ENCODE peak calls at places on chromosomes 1 and 21, in ten cellular contexts. U is stomach; L is mucosa of descending colon; A is transverse colon; J is CD8-positive, alpha-beta T cell; M is colonic mucosa; S is IMR-90; G is right lobe of liver; V is MM.1S; O is cardiac muscle cell. K is an unnamed sample. For H3K9me3, H3K4me1 and H3K36me3, the result is how much of the 10 kb centered on the place peaks cover.

GRCh38 chr1:207713529-207713928 is 38.3 kb upstream of the CD46 start:
- DNase-seq in J (no peak), A (no peak), V (no peak), M (no peak), G (no peak), U (no peak), O (no peak), L (no peak), S (no peak), K (no peak)

GRCh38 chr1:24586970-24587820 is 31.3 kb downstream of the NCMAP start:
- DNase-seq in G (no peak), O (peak), M (peak), J (peak), S (peak), L (no peak), V (peak), A (peak), U (peak), K (peak)

GRCh38 chr21:44458971-44459711 is 3.8 kb downstream of the LRRC3 start:
- DNase-seq in J (no peak), S (no peak), M (no peak), L (peak), V (no peak), U (no peak), A (no peak), G (no peak), O (no peak), K (no peak)

GRCh38 chr1:47280142-47280541 is 33.8 kb downstream of the STIL start:
- DNase-seq in G (no peak), V (no peak), O (no peak), U (no peak), S (peak), M (no peak), L (no peak), J (no peak), A (no peak), K (no peak)

GRCh38 chr1:85224734-85225623 is 24.2 kb upstream of the SYDE2 start:
- DNase-seq in O (peak), S (peak), V (no peak), G (no peak), L (peak), U (peak), A (peak), M (peak), J (no peak), K (no peak)

GRCh38 chr1:150909585-150910185 is 16.5 kb upstream of the SETDB1 start:
- DNase-seq in O (no peak), L (no peak), S (no peak), G (no peak), U (no peak), J (no peak), A (no peak), V (no peak), M (no peak), K (no peak)

GRCh38 chr1:158185770-158186705 is 5.3 kb downstream of the CD1D start:
- DNase-seq in A (no peak), M (no peak), L (no peak), U (no peak), O (no peak), G (no peak), J (no peak), S (no peak), V (no peak), K (peak)

GRCh38 chr1:190747643-190748186 is 270.1 kb upstream of the BRINP3 start:
- DNase-seq in A (no peak), G (no peak), L (no peak), U (no peak), M (no peak), O (no peak), J (no peak), V (no peak), S (peak), K (no peak)

GRCh38 chr1:174931214-174931613 is 68.5 kb upstream of the CACYBP start:
- DNase-seq in V (no peak), G (no peak), J (no peak), A (no peak), S (no peak), U (no peak), M (no peak), O (no peak), L (no peak), K (no peak)

GRCh38 chr1:54548389-54549044 is 489 bp downstream of the ACOT11 start:
- DNase-seq in L (no peak), V (no peak), M (no peak), G (no peak), S (no peak), U (peak), O (peak), A (no peak), J (peak), K (no peak)

GRCh38 chr1:175250027-175250426 is 57.5 kb upstream of the KIAA0040 start:
- DNase-seq in A (peak), J (no peak), U (no peak), O (no peak), S (no peak), M (no peak), G (no peak), V (no peak), L (no peak), K (no peak)

GRCh38 chr1:201066986-201067385 is 43.5 kb upstream of the KIF21B start:
- DNase-seq in S (no peak), V (no peak), L (no peak), J (no peak), A (no peak), O (no peak), M (no peak), G (no peak), U (no peak), K (no peak)

GRCh38 chr1:80445021-80445420 is 1355.7 kb upstream of the ADGRL2 start:
- DNase-seq in J (no peak), M (no peak), S (no peak), V (no peak), A (no peak), O (no peak), G (no peak), U (no peak), L (no peak), K (no peak)

GRCh38 chr1:66575739-66576138 is 41.8 kb downstream of the SGIP1 start:
- DNase-seq in A (no peak), J (no peak), U (no peak), V (no peak), O (no peak), L (no peak), G (no peak), M (no peak), S (peak), K (no peak)

GRCh38 chr1:208217774-208218173 is 26.4 kb downstream of the PLXNA2 start:
- DNase-seq in M (no peak), J (no peak), A (no peak), G (no peak), O (no peak), L (no peak), S (no peak), V (no peak), U (no peak), K (no peak)

GRCh38 chr1:196607940-196608339 is 300 bp downstream of the KCNT2 start:
- DNase-seq in O (no peak), U (no peak), J (no peak), G (no peak), V (no peak), M (no peak), A (no peak), S (no peak), L (no peak), K (no peak)

GRCh38 chr1:17032741-17033140 is 21.0 kb upstream of the ATP13A2 start:
- DNase-seq in G (no peak), O (no peak), L (no peak), S (no peak), U (no peak), V (no peak), M (no peak), J (no peak), A (no peak), K (no peak)

GRCh38 chr1:51336004-51336403 is 5.6 kb upstream of the TTC39A start:
- DNase-seq in G (no peak), A (no peak), O (no peak), L (no peak), M (peak), U (peak), V (no peak), S (no peak), J (no peak), K (no peak)

GRCh38 chr1:90712153-90712930 is 4.8 kb downstream of the BARHL2 start:
- DNase-seq in U (no peak), L (no peak), J (no peak), S (no peak), G (no peak), M (no peak), O (no peak), A (no peak), V (no peak), K (peak)

GRCh38 chr1:110060034-110060661 is 10.3 kb downstream of the ALX3 start:
- DNase-seq in U (peak), G (no peak), S (no peak), A (peak), V (peak), M (peak), O (peak), L (peak), J (peak), K (peak)

GRCh38 chr1:236287757-236288619 is 6.2 kb upstream of the ERO1B start:
- DNase-seq in A (peak), V (no peak), S (no peak), G (no peak), L (no peak), U (no peak), O (peak), J (no peak), M (no peak), K (peak)

GRCh38 chr1:201111156-201111555 is 1.1 kb downstream of the CACNA1S start:
- DNase-seq in V (no peak), J (no peak), L (no peak), S (no peak), M (no peak), A (no peak), O (no peak), U (no peak), G (no peak), K (no peak)

GRCh38 chr1:199705825-199706224 is 321.7 kb upstream of the NR5A2 start:
- DNase-seq in S (no peak), L (no peak), O (no peak), M (no peak), A (no peak), V (no peak), U (no peak), J (no peak), G (no peak), K (no peak)

GRCh38 chr1:84834419-84835064 is 58.5 kb downstream of the LPAR3 start:
- DNase-seq in U (no peak), V (no peak), J (no peak), S (peak), L (no peak), G (no peak), M (no peak), A (no peak), O (no peak), K (no peak)

GRCh38 chr21:33115586-33116541 is 45.9 kb downstream of the OLIG1 start:
- DNase-seq in M (no peak), J (no peak), S (no peak), A (no peak), U (no peak), V (no peak), O (no peak), L (no peak), G (no peak), K (no peak)

GRCh38 chr1:114152211-114153050 is 1.2 kb downstream of the SYT6 start:
- DNase-seq in A (peak), U (peak), L (peak), V (no peak), S (peak), G (no peak), O (peak), J (peak), M (no peak), K (peak)

GRCh38 chr1:2301607-2302291 is 73.6 kb downstream of the SKI start:
- DNase-seq in M (no peak), U (no peak), O (no peak), J (no peak), L (no peak), A (no peak), V (no peak), S (no peak), G (no peak), K (no peak)

GRCh38 chr1:37850352-37850955 is 8.9 kb downstream of the MTF1 start:
- DNase-seq in V (no peak), L (no peak), A (no peak), J (no peak), S (peak), O (no peak), M (no peak), G (no peak), U (no peak), K (no peak)

GRCh38 chr1:187038789-187039188 is 210.0 kb downstream of the PLA2G4A start:
- DNase-seq in V (peak), S (peak), J (no peak), A (no peak), G (no peak), O (no peak), L (no peak), U (no peak), M (no peak), K (no peak)

GRCh38 chr1:172121071-172121717 is 279.9 kb downstream of the DNM3 start:
- DNase-seq in J (no peak), G (no peak), A (no peak), U (no peak), O (no peak), S (no peak), L (no peak), M (no peak), V (no peak), K (no peak)

GRCh38 chr1:111208921-111209320 is 8.5 kb upstream of the DENND2D start:
- DNase-seq in L (no peak), M (no peak), A (no peak), J (no peak), S (no peak), V (no peak), U (no peak), O (no peak), G (no peak), K (no peak)

GRCh38 chr1:10045480-10046355 is 13.0 kb downstream of the UBE4B start:
- DNase-seq in U (peak), J (no peak), A (no peak), S (peak), L (no peak), O (no peak), G (peak), M (no peak), V (no peak), K (no peak)

GRCh38 chr1:157203166-157203565 is 65.0 kb upstream of the ETV3 start:
- DNase-seq in A (no peak), J (no peak), M (no peak), O (no peak), G (no peak), L (no peak), S (no peak), V (no peak), U (no peak), K (no peak)

GRCh38 chr1:236394905-236395779 is 1.1 kb downstream of the EDARADD start:
- DNase-seq in A (peak), M (peak), V (no peak), L (peak), O (peak), S (no peak), U (peak), G (no peak), J (peak), K (peak)

GRCh38 chr1:59081795-59082194 is 215.1 kb upstream of the FGGY start:
- DNase-seq in V (no peak), J (no peak), O (no peak), M (no peak), A (no peak), L (no peak), G (no peak), U (no peak), S (no peak), K (no peak)

GRCh38 chr1:175185918-175186317 is 6.7 kb downstream of the KIAA0040 start:
- DNase-seq in G (no peak), S (no peak), A (no peak), O (no peak), L (no peak), V (no peak), J (no peak), M (no peak), U (no peak), K (no peak)

GRCh38 chr1:99869304-99869703 is 19.1 kb downstream of the AGL start:
- DNase-seq in J (no peak), M (no peak), A (no peak), U (no peak), L (no peak), O (no peak), V (no peak), G (no peak), S (peak), K (peak)

GRCh38 chr1:86429830-86430229 is 5.9 kb downstream of the CLCA2 start:
- DNase-seq in U (no peak), V (peak), L (no peak), S (peak), G (no peak), M (peak), A (no peak), O (no peak), J (no peak), K (peak)

DNA sequence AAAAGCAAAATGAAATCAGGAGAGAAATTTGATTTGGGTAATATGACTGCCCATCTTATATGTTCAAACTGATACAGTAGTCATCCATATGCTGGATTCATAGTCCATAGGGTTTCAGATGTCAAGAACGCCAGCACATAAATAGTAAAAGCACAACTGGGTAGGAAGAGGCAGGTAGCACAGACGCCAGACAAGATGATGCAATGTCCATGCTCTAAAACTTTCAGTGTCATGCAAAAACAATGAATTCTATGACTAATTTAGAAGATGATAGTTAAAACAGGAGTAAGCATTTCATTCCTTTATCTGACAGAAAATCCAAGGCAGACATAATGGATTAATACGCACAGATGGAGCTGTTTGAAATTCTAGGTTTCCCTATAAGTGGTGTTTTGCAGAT is 140.2 kb downstream of the DSCAM start:
- DNase-seq in L (no peak), O (no peak), M (no peak), S (no peak), J (no peak), U (no peak), V (no peak), A (no peak), G (no peak), K (no peak)
- H3K9me3 ChIP-seq in L (under half), O (under half), M (under half), S (under half), J (under half), U (under half), V (under half), A (under half), G (under half), K (under half)

DNA sequence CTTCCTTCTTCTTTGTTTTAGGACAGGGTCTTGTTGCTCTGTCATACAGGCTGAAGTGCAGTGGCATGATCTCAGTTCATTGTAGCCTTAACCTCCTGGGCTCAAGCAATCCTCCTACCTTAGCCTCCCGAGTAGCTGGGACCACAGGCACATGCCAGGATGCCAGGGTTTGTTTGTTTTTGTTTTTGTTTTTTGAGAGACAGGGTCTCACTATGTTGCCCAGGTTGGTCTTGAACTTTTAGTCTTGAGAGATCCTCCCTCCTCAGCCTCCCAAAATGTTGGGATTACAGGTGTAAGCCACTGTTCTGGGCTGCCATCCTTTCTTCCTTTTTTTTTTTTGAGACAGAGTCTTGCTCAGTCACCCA is 56.5 kb upstream of the SLC45A1 start:
- DNase-seq in L (no peak), S (no peak), U (no peak), M (no peak), V (no peak), A (no peak), G (no peak), O (no peak), J (no peak), K (no peak)
- H3K4me1 ChIP-seq in L (under half), S (under half), U (under half), M (under half), V (under half), A (under half), G (under half), O (under half), J (under half), K (under half)

GRCh38 chr1:52676249-52676903 is 21.8 kb downstream of the COA7 start:
- DNase-seq in S (no peak), G (peak), O (no peak), U (peak), V (no peak), A (peak), M (peak), L (no peak), J (no peak), K (no peak)

GRCh38 chr1:52674497-52675384 is 23.4 kb downstream of the COA7 start:
- DNase-seq in M (no peak), V (no peak), O (peak), A (no peak), J (no peak), S (peak), U (no peak), G (peak), L (no peak), K (peak)

GRCh38 chr1:52672946-52673345 is 25.2 kb downstream of the COA7 start:
- DNase-seq in A (no peak), L (no peak), O (no peak), M (no peak), S (no peak), G (peak), V (no peak), U (no peak), J (no peak), K (no peak)

GRCh38 chr1:52670599-52670998 is 27.5 kb downstream of the COA7 start:
- DNase-seq in J (no peak), A (no peak), M (no peak), V (no peak), U (no peak), O (no peak), S (no peak), L (no peak), G (no peak), K (no peak)

GRCh38 chr1:52673513-52673912 is 24.6 kb downstream of the COA7 start:
- DNase-seq in O (no peak), J (no peak), G (no peak), S (no peak), L (no peak), A (no peak), V (no peak), U (no peak), M (no peak), K (no peak)
- H3K36me3 ChIP-seq in O (under half), J (under half), G (under half), S (under half), L (under half), A (under half), V (under half), U (under half), M (under half), K (under half)

GRCh38 chr1:152419917-152420316 is 5.9 kb upstream of the CRNN start:
- DNase-seq in U (no peak), V (no peak), M (no peak), A (no peak), S (no peak), O (no peak), G (no peak), J (no peak), L (no peak), K (no peak)
- H3K9me3 ChIP-seq in U (under half), V (under half), M (under half), A (under half), S (under half), O (under half), G (under half), J (under half), L (under half), K (under half)

DNA sequence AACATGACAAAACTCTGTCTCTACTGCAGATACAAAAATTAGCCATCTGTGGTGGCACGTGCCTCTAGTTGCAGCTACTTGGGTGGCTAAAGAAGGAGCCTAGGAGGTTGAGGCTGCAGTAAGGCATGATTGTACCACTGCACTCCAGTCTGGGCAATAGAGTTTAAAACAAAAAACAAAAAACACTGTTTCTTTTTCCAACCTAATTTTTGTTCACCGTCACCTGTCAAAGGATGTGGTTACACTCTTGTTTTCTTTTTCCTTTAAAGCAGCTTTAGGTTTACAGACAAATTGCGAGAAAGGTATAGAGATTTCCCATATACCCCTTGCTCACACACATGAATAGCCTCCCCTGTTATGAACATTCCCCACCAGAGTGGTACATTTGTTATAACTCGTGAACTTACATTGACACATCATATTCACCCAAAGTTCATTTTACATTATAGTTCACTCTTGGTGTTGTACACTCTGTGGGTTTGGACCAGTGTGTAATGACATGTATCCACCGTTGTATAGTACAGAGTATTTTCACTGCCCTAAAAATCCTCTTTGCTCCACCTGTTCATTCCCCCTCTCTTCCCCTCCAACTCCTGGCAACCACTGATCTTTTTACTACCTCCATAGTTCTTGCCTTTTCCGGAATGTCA is 26.2 kb downstream of the SMG7 start:
- DNase-seq in S (no peak), V (no peak), G (no peak), L (no peak), O (no peak), J (no peak), A (no peak), M (no peak), U (no peak), K (no peak)
- H3K4me1 ChIP-seq in S (under half), V (under half), G (under half), L (under half), O (under half), J (under half), A (under half), M (under half), U (under half), K (under half)